ENCODE peak calls at places on chromosomes 12 and 14, in six cellular contexts. Y is Calu3, E is OCI-LY7, H is cardiac fibroblast, O is endothelial cell, V is fibroblast of the aortic adventitia. B is an unnamed sample.

GRCh38 chr12:56221233-56221756 is 427 bp downstream of the RNF41 start:
- DNase-seq in Y (peak; percentile 32), E (no peak), O (peak; percentile 33), V (peak; percentile 94), H (peak; percentile 93), B (peak; percentile 49)

GRCh38 chr12:107448198-107448597 is 237.4 kb upstream of the PWP1 start:
- DNase-seq in V (peak; percentile 36), H (no peak), Y (no peak), E (peak; percentile 14), O (peak; percentile 72), B (peak; percentile 50)

GRCh38 chr12:124510301-124510970 is 57.0 kb downstream of the NCOR2 start:
- DNase-seq in V (no peak), E (no peak), O (no peak), Y (peak; percentile 73), H (no peak), B (no peak)

GRCh38 chr14:61145258-61145902 is 135.8 kb downstream of the TMEM30B start:
- DNase-seq in V (peak; percentile 97), H (peak; percentile 87), Y (no peak), E (no peak), O (no peak), B (no peak)

GRCh38 chr14:23512156-23512555 is 39.4 kb downstream of the ZFHX2 start:
- DNase-seq in Y (no peak), E (peak; percentile 4), O (no peak), H (no peak), V (no peak), B (no peak)

GRCh38 chr14:74945261-74945851 is 10.0 kb downstream of the PGF start:
- DNase-seq in H (peak; percentile 32), E (peak; percentile 50), O (peak; percentile 81), V (peak; percentile 16), Y (peak; percentile 52), B (peak; percentile 72)

GRCh38 chr14:34665785-34666425 is 36.0 kb upstream of the SNX6 start:
- DNase-seq in O (no peak), E (peak; percentile 15), V (peak; percentile 89), Y (no peak), H (peak; percentile 91), B (no peak)

GRCh38 chr14:102927346-102927877 is 4.9 kb downstream of the AMN start:
- DNase-seq in Y (peak; percentile 82), V (no peak), O (no peak), E (no peak), H (no peak), B (no peak)

GRCh38 chr12:48110691-48111315 is 4.9 kb upstream of the SENP1 start:
- DNase-seq in V (no peak), H (no peak), O (no peak), E (no peak), Y (no peak), B (no peak)

GRCh38 chr12:54051916-54052744 is 1.5 kb upstream of the HOXC4 start:
- DNase-seq in Y (no peak), E (no peak), O (no peak), H (no peak), V (no peak), B (no peak)

GRCh38 chr12:10849425-10849878 is at the start of gene PRR4:
- DNase-seq in Y (no peak), H (no peak), E (no peak), V (no peak), O (no peak), B (no peak)

GRCh38 chr14:95677168-95677835 is 8.9 kb upstream of the TCL1B start:
- DNase-seq in O (no peak), Y (no peak), H (no peak), E (no peak), V (no peak), B (no peak)

GRCh38 chr12:123232472-123232806 is 502 bp downstream of the MPHOSPH9 start:
- DNase-seq in V (no peak), E (no peak), O (no peak), Y (no peak), H (no peak), B (no peak)

GRCh38 chr12:19048943-19049342 is 80.6 kb upstream of the PLEKHA5 start:
- DNase-seq in E (no peak), O (no peak), Y (peak; percentile 13), H (no peak), V (no peak), B (no peak)

GRCh38 chr14:69077841-69078240 is 75.1 kb downstream of the DCAF5 start:
- DNase-seq in O (no peak), Y (peak; percentile 51), E (no peak), H (peak; percentile 72), V (peak; percentile 85), B (no peak)

GRCh38 chr12:47767197-47767724 is 5.8 kb upstream of the SLC48A1 start:
- DNase-seq in Y (peak; percentile 79), H (peak; percentile 63), V (peak; percentile 59), E (peak; percentile 78), O (peak; percentile 67), B (peak; percentile 60)

GRCh38 chr12:55742719-55743130 is at the start of gene GDF11:
- DNase-seq in V (peak; percentile 73), H (peak; percentile 82), Y (peak; percentile 69), E (peak; percentile 80), O (no peak), B (peak; percentile 88)

GRCh38 chr12:121124402-121125109 is 8.1 kb upstream of the P2RX7 start:
- DNase-seq in O (no peak), H (peak; percentile 88), E (no peak), Y (peak; percentile 80), V (peak; percentile 66), B (no peak)

GRCh38 chr12:115249878-115250277 is 565.9 kb upstream of the TBX3 start:
- DNase-seq in O (no peak), Y (no peak), V (no peak), H (no peak), E (no peak), B (no peak)

GRCh38 chr12:113818833-113819232 is 147.3 kb downstream of the RBM19 start:
- DNase-seq in V (no peak), Y (peak; percentile 14), H (peak; percentile 10), O (peak; percentile 70), E (no peak), B (peak; percentile 72)

GRCh38 chr12:87266305-87266704 is 762.9 kb downstream of the C12orf50 start:
- DNase-seq in E (no peak), H (no peak), V (no peak), Y (no peak), O (no peak), B (no peak)

GRCh38 chr12:14937689-14938088 is 648 bp downstream of the ERP27 start:
- DNase-seq in Y (no peak), E (no peak), O (no peak), H (no peak), V (no peak), B (no peak)

GRCh38 chr14:30656190-30656632 is 34.1 kb downstream of the SCFD1 start:
- DNase-seq in E (peak; percentile 60), O (peak; percentile 54), Y (peak; percentile 29), H (peak; percentile 22), V (peak; percentile 38), B (peak; percentile 31)

GRCh38 chr12:12007713-12008231 is 63.0 kb upstream of the BCL2L14 start:
- DNase-seq in V (no peak), Y (no peak), O (no peak), E (no peak), H (no peak), B (no peak)

DNA sequence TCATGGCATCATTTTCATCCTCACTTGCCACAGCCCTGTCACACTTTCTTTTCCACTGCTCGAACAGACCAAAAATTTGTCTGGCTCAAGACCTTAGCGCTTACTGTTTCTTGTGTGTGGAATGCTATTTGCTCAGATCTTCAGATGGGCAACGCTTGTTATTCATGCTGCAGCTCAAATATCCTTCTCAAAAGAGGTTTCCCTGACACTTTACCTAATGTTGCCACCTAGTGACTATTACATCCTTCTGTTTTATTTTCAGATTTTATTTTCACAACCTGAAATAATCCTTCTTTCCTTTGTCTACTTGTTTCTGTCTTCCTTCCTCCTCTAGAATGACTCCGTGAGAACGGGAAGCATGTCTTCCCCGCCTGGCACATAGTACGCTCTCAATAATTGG is 5.6 kb downstream of the FBXO33 start:
- DNase-seq in V (peak; percentile 76), E (peak; percentile 43), H (peak; percentile 76), O (no peak), Y (no peak), B (no peak)
- TF ChIP-seq CTCF in V (peak; percentile 33), E (peak; percentile 73), H (peak; percentile 21), O (no peak), Y (no peak), B (no peak)

DNA sequence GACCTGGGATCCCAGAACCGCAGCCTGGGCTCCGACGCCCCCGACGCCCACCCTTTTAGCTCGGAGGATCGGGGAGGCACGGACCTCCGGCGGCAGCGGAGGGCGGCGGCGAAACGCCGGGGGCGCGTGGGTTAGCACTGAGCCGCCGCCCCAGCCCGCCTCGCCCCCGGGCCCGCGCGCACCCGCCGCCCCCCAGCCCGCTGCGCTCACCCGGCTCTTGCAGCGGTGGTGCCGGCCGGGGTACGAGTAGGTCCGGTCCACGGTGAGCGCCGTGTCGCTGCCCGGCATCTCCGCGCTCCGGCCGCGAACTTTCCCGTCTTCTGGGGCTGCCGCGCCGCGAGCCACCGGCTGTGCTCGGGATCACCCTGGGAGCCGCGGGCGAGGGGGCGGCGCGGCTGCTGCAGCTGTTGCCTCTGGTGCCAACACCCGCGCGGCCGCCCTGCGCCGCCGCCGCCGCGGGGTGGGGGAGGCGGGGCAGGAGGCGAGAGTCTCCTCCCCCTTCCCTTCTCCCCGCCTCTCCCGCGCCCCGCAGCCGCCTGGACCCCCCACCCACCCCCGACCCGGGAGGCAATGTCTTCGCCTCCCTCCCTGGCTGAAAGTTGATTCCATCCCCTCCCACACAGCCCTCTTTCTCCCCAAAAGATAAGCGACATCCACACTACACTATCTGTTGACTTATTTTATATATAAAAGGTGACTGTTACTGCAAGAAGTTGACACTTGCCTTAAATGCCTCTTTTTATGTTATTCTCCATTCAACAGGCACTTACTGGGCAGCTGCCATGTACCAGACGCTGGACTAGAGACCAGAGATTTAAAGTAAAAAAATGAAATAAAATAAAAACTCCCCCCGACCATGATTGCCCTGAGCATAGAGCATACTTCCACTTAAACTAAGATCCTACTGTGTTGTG is at the start of gene TMCC3:
- DNase-seq in E (no peak), Y (peak; percentile 58), O (peak; percentile 61), V (peak; percentile 12), H (peak; percentile 50), B (peak; percentile 56)
- TF ChIP-seq CTCF in E (no peak), Y (no peak), O (no peak), V (no peak), H (no peak), B (no peak)

GRCh38 chr14:33475623-33476022 is 475.3 kb downstream of the EGLN3 start:
- DNase-seq in O (peak; percentile 83), H (peak; percentile 78), V (peak; percentile 18), Y (peak; percentile 58), E (peak; percentile 11), B (peak; percentile 69)
- TF ChIP-seq CTCF in O (peak; percentile 74), H (peak; percentile 36), V (no peak), Y (peak; percentile 44), E (peak; percentile 67), B (peak; percentile 70)

GRCh38 chr12:65276923-65277322 is 1.6 kb upstream of the MSRB3 start:
- DNase-seq in V (no peak), O (no peak), H (no peak), E (no peak), Y (no peak), B (no peak)

GRCh38 chr12:65280306-65280705 is 1.8 kb downstream of the MSRB3 start:
- DNase-seq in E (no peak), Y (no peak), V (peak; percentile 46), H (peak; percentile 39), O (no peak), B (no peak)

GRCh38 chr12:65277994-65278575 is 398 bp upstream of the MSRB3 start:
- DNase-seq in E (no peak), V (no peak), O (no peak), Y (no peak), H (peak; percentile 7), B (peak; percentile 14)

GRCh38 chr12:65279387-65280112 is 1.1 kb downstream of the MSRB3 start:
- DNase-seq in O (no peak), V (peak; percentile 23), Y (no peak), E (no peak), H (no peak), B (no peak)

GRCh38 chr12:65278576-65279386 is at the start of gene MSRB3:
- DNase-seq in H (peak; percentile 85), E (no peak), Y (peak; percentile 61), V (peak; percentile 75), O (peak; percentile 73), B (peak; percentile 74)
- TF ChIP-seq CTCF in H (no peak), E (no peak), Y (no peak), V (peak; percentile 34), O (no peak), B (no peak)